ENCODE peak calls at places on chromosomes 12 and 14, in nine cellular contexts. N, Q, D, C, I, H, K, V and S are unnamed samples.

GRCh38 chr14:91890291-91890749 is 23.0 kb upstream of the TC2N start:
- DNase-seq in N (no peak), Q (no peak), D (no peak), C (no peak), I (no peak), H (no peak), K (no peak), V (no peak), S (no peak)

GRCh38 chr12:111430418-111431353 is 25.0 kb downstream of the SH2B3 start:
- DNase-seq in N (no peak), Q (no peak), D (peak), C (no peak), I (peak), H (no peak), K (peak), V (no peak), S (no peak)

GRCh38 chr14:61147898-61148549 is 133.1 kb downstream of the TMEM30B start:
- DNase-seq in N (no peak), Q (no peak), D (no peak), C (peak), I (no peak), H (no peak), K (no peak), V (no peak), S (no peak)

GRCh38 chr12:14214495-14214894 is 151.0 kb upstream of the ATF7IP start:
- DNase-seq in N (no peak), Q (no peak), D (no peak), C (no peak), I (no peak), H (no peak), K (no peak), V (no peak), S (no peak)

GRCh38 chr14:96267336-96267735 is 11.3 kb downstream of the BDKRB1 start:
- DNase-seq in N (no peak), Q (no peak), D (no peak), C (no peak), I (no peak), H (peak), K (no peak), V (no peak), S (no peak)

GRCh38 chr12:168201-168600 is 45.8 kb downstream of the SLC6A12 start:
- DNase-seq in N (no peak), Q (no peak), D (no peak), C (no peak), I (no peak), H (peak), K (no peak), V (no peak), S (no peak)

GRCh38 chr14:59925797-59926196 is 5.9 kb downstream of the LRRC9 start:
- DNase-seq in N (no peak), Q (no peak), D (no peak), C (no peak), I (no peak), H (no peak), K (no peak), V (no peak), S (no peak)

GRCh38 chr14:98931911-98932310 is 340.1 kb downstream of the BCL11B start:
- DNase-seq in N (no peak), Q (no peak), D (peak), C (no peak), I (peak), H (no peak), K (peak), V (no peak), S (no peak)

GRCh38 chr14:92122351-92122677 is 545 bp downstream of the CPSF2 start:
- DNase-seq in N (no peak), Q (peak), D (no peak), C (no peak), I (no peak), H (peak), K (no peak), V (peak), S (no peak)

GRCh38 chr12:69284131-69284530 is 44.8 kb downstream of the CPSF6 start:
- DNase-seq in N (peak), Q (peak), D (peak), C (peak), I (no peak), H (peak), K (no peak), V (no peak), S (peak)

GRCh38 chr12:93022603-93023340 is 93.7 kb upstream of the EEA1 start:
- DNase-seq in N (no peak), Q (no peak), D (no peak), C (no peak), I (no peak), H (peak), K (no peak), V (no peak), S (no peak)

GRCh38 chr12:55703288-55703687 is 4.4 kb downstream of the ITGA7 start:
- DNase-seq in N (no peak), Q (peak), D (no peak), C (no peak), I (no peak), H (no peak), K (no peak), V (no peak), S (no peak)